ENCODE peak calls at places on chromosomes 7 and 10, in seven cellular contexts. L, Q, R, X, D, V and C are unnamed samples.

GRCh38 chr7:16260236-16260728 is 161.1 kb downstream of the CRPPA start:
- DNase-seq in V (no peak), X (peak; percentile 4), L (no peak), R (no peak), Q (no peak), D (no peak), C (no peak)

GRCh38 chr10:34549001-34549400 is 266.1 kb downstream of the PARD3 start:
- DNase-seq in L (no peak), X (no peak), R (no peak), Q (no peak), D (no peak), V (no peak), C (no peak)

GRCh38 chr7:44059219-44060090 is 5.9 kb downstream of the PGAM2 start:
- DNase-seq in L (no peak), Q (no peak), R (no peak), X (no peak), D (peak; percentile 79), V (peak; percentile 56), C (no peak)

GRCh38 chr7:3267928-3268690 is 32.9 kb upstream of the SDK1 start:
- DNase-seq in R (peak; percentile 51), V (no peak), L (peak; percentile 89), Q (peak; percentile 19), D (no peak), X (peak; percentile 99), C (no peak)

GRCh38 chr7:732094-732541 is 5.0 kb upstream of the PRKAR1B start:
- DNase-seq in V (peak; percentile 38), D (no peak), Q (peak; percentile 7), X (peak; percentile 38), L (no peak), R (peak; percentile 55), C (no peak)

GRCh38 chr7:44700322-44700721 is 48.3 kb upstream of the ZMIZ2 start:
- DNase-seq in L (no peak), V (no peak), R (no peak), X (no peak), Q (no peak), D (peak; percentile 5), C (no peak)

GRCh38 chr10:36462194-36462593 is 663.2 kb upstream of the ANKRD30A start:
- DNase-seq in Q (peak; percentile 39), X (no peak), R (peak; percentile 93), D (no peak), V (no peak), L (peak; percentile 44), C (no peak)

GRCh38 chr10:72981882-72982529 is 27.4 kb upstream of the PLA2G12B start:
- DNase-seq in V (no peak), D (no peak), L (no peak), Q (no peak), X (no peak), R (peak; percentile 73), C (no peak)

GRCh38 chr10:109780997-109781396 is 142.3 kb downstream of the XPNPEP1 start:
- DNase-seq in D (no peak), V (no peak), R (no peak), Q (no peak), L (no peak), X (no peak), C (no peak)

GRCh38 chr7:19378340-19378704 is 233.1 kb upstream of the FERD3L start:
- DNase-seq in Q (no peak), L (no peak), X (no peak), D (no peak), V (no peak), R (no peak), C (no peak)

GRCh38 chr7:41428330-41428729 is 274.6 kb downstream of the INHBA start:
- DNase-seq in Q (no peak), R (no peak), X (no peak), V (no peak), L (no peak), D (no peak), C (no peak)

GRCh38 chr10:34413920-34414319 is 401.2 kb downstream of the PARD3 start:
- DNase-seq in L (no peak), X (no peak), Q (no peak), R (no peak), V (no peak), D (no peak), C (no peak)

GRCh38 chr10:132645630-132646442 is 108.2 kb downstream of the INPP5A start:
- DNase-seq in L (no peak), V (peak; percentile 53), R (no peak), Q (no peak), D (no peak), X (no peak), C (no peak)

GRCh38 chr10:27819781-27820531 is 74.3 kb upstream of the MKX start:
- DNase-seq in R (peak; percentile 16), X (peak; percentile 89), V (no peak), D (no peak), L (no peak), Q (no peak), C (no peak)

GRCh38 chr7:10412426-10413019 is 561.1 kb upstream of the PHF14 start:
- DNase-seq in Q (peak; percentile 62), L (no peak), V (no peak), X (peak; percentile 12), R (peak; percentile 56), D (peak; percentile 24), C (no peak)

GRCh38 chr10:76353124-76353851 is 921.9 kb downstream of the LRMDA start:
- DNase-seq in Q (no peak), V (no peak), R (no peak), L (peak; percentile 63), D (no peak), X (peak; percentile 87), C (no peak)

GRCh38 chr10:48459270-48460147 is 145.4 kb downstream of the ARHGAP22 start:
- DNase-seq in D (no peak), V (peak; percentile 53), R (no peak), L (no peak), Q (no peak), X (no peak), C (no peak)

GRCh38 chr10:15168296-15168780 is at the start of gene NMT2:
- DNase-seq in Q (no peak), X (peak; percentile 78), V (peak; percentile 93), D (no peak), R (no peak), L (no peak), C (no peak)

GRCh38 chr10:6327906-6328707 is 125.4 kb downstream of the PFKFB3 start:
- DNase-seq in Q (no peak), D (no peak), L (no peak), V (no peak), R (no peak), X (no peak), C (no peak)

GRCh38 chr7:98341106-98341505 is 59.6 kb downstream of the BRI3 start:
- DNase-seq in V (no peak), X (peak; percentile 84), Q (no peak), L (no peak), D (no peak), R (no peak), C (no peak)

GRCh38 chr7:28112883-28113540 is 67.6 kb downstream of the JAZF1 start:
- DNase-seq in Q (no peak), X (no peak), V (peak; percentile 70), D (no peak), L (no peak), R (no peak), C (no peak)

GRCh38 chr7:47937711-47938573 is 10.3 kb downstream of the PKD1L1 start:
- DNase-seq in V (no peak), L (no peak), X (no peak), Q (no peak), R (no peak), D (peak; percentile 46), C (no peak)

GRCh38 chr7:151891182-151891581 is 14.3 kb upstream of the PRKAG2 start:
- DNase-seq in Q (no peak), D (no peak), V (no peak), R (no peak), X (no peak), L (no peak), C (no peak)

GRCh38 chr10:73647211-73647874 is 6.1 kb upstream of the MYOZ1 start:
- DNase-seq in Q (no peak), R (peak; percentile 26), D (no peak), V (peak; percentile 75), L (no peak), X (peak; percentile 40), C (peak; percentile 5)

GRCh38 chr10:130726996-130727725 is 584.4 kb downstream of the TCERG1L start:
- DNase-seq in Q (no peak), X (no peak), D (no peak), V (no peak), L (no peak), R (no peak), C (no peak)

GRCh38 chr10:21702633-21703111 is 168.6 kb downstream of the MLLT10 start:
- DNase-seq in Q (no peak), R (no peak), V (no peak), D (peak; percentile 41), X (no peak), L (no peak), C (no peak)